ENCODE peak calls at places on chromosomes 1 and 21, in five cellular contexts. Q is GM12878, D is SK-N-SH, C is HepG2, Z is K562. M is an unnamed sample.

GRCh38 chr1:174051956-174052355 is 29.8 kb upstream of the RC3H1 start:
- DNase-seq in C (no peak), Q (no peak), D (no peak), Z (peak), M (no peak)

GRCh38 chr1:206803221-206803730 is 31.0 kb upstream of the IL10 start:
- DNase-seq in Z (no peak), C (no peak), D (no peak), Q (peak), M (no peak)

GRCh38 chr1:193216920-193217319 is 30.5 kb upstream of the B3GALT2 start:
- DNase-seq in D (no peak), Z (no peak), Q (peak), C (no peak), M (no peak)

GRCh38 chr21:31117046-31117916 is 79.0 kb upstream of the KRTAP19-8 start:
- DNase-seq in Q (no peak), Z (no peak), C (no peak), D (no peak), M (no peak)

GRCh38 chr1:69076631-69077030 is 491.1 kb upstream of the LRRC7 start:
- DNase-seq in Z (no peak), Q (no peak), C (no peak), D (no peak), M (no peak)

GRCh38 chr1:20477355-20478071 is 8.5 kb downstream of the CAMK2N1 start:
- DNase-seq in Z (no peak), C (no peak), Q (no peak), D (peak), M (no peak)

GRCh38 chr1:43930168-43930948 is 3.2 kb upstream of the ARTN start:
- DNase-seq in Q (no peak), C (no peak), Z (no peak), D (no peak), M (peak)

GRCh38 chr1:25642710-25643109 is 26.1 kb downstream of the MAN1C1 start:
- DNase-seq in Z (no peak), D (no peak), C (no peak), Q (peak), M (no peak)

GRCh38 chr1:201748331-201748730 is 80.6 kb upstream of the IPO9 start:
- DNase-seq in C (no peak), D (no peak), Z (no peak), Q (no peak), M (no peak)

GRCh38 chr1:206143537-206144155 is 26.5 kb upstream of the AVPR1B start:
- DNase-seq in D (no peak), Z (no peak), C (no peak), Q (no peak), M (no peak)

GRCh38 chr1:101153692-101154091 is 83.1 kb upstream of the S1PR1 start:
- DNase-seq in C (no peak), Z (no peak), Q (no peak), D (no peak), M (no peak)

GRCh38 chr1:85358702-85359438 is 82.4 kb upstream of the BCL10 start:
- DNase-seq in C (no peak), D (no peak), Z (no peak), Q (no peak), M (no peak)

GRCh38 chr1:151547119-151547899 is 7.2 kb downstream of the TUFT1 start:
- DNase-seq in D (no peak), C (peak), Z (no peak), Q (no peak), M (no peak)

GRCh38 chr1:100100202-100100601 is 32.5 kb downstream of the SASS6 start:
- DNase-seq in Q (no peak), D (no peak), Z (peak), C (no peak), M (no peak)

GRCh38 chr1:75908717-75909152 is 23.5 kb downstream of the ASB17 start:
- DNase-seq in Q (peak), Z (peak), C (peak), D (peak), M (no peak)

GRCh38 chr1:117436528-117436927 is 69.3 kb downstream of the MAN1A2 start:
- DNase-seq in Z (no peak), D (no peak), C (no peak), Q (no peak), M (no peak)

GRCh38 chr1:41862411-41863221 is 56.1 kb downstream of the HIVEP3 start:
- DNase-seq in Z (peak), Q (no peak), D (no peak), C (no peak), M (no peak)

GRCh38 chr1:178651742-178652141 is 73.3 kb upstream of the RALGPS2 start:
- DNase-seq in D (no peak), Q (no peak), Z (no peak), C (no peak), M (no peak)

GRCh38 chr1:197130677-197131304 is 15.7 kb downstream of the ASPM start:
- DNase-seq in Q (no peak), D (no peak), Z (no peak), C (no peak), M (no peak)

GRCh38 chr1:30318413-30318812 is 405.0 kb downstream of the MATN1 start:
- DNase-seq in Z (no peak), Q (no peak), C (no peak), D (no peak), M (no peak)

GRCh38 chr1:21295059-21295401 is 4.8 kb upstream of the ECE1 start:
- DNase-seq in Z (peak), D (no peak), Q (no peak), C (no peak), M (no peak)

GRCh38 chr1:235919797-235920475 is 53.2 kb upstream of the LYST start:
- DNase-seq in Q (no peak), C (no peak), D (no peak), Z (no peak), M (no peak)

GRCh38 chr1:58460469-58460868 is 86.1 kb downstream of the OMA1 start:
- DNase-seq in D (no peak), Z (peak), C (no peak), Q (no peak), M (no peak)

GRCh38 chr21:43719748-43720538 is 1.0 kb downstream of the PDXK start:
- DNase-seq in D (no peak), Z (peak), C (no peak), Q (no peak), M (peak)

GRCh38 chr1:94773931-94774422 is 46.2 kb upstream of the SLC44A3 start:
- DNase-seq in D (no peak), Q (no peak), Z (no peak), C (peak), M (no peak)

GRCh38 chr1:172423336-172423735 is 2.9 kb downstream of the C1orf105 start:
- DNase-seq in D (no peak), Z (no peak), Q (no peak), C (no peak), M (no peak)
- H3K27ac ChIP-seq in D (no peak), Z (no peak), Q (no peak), C (no peak), M (no peak)

DNA sequence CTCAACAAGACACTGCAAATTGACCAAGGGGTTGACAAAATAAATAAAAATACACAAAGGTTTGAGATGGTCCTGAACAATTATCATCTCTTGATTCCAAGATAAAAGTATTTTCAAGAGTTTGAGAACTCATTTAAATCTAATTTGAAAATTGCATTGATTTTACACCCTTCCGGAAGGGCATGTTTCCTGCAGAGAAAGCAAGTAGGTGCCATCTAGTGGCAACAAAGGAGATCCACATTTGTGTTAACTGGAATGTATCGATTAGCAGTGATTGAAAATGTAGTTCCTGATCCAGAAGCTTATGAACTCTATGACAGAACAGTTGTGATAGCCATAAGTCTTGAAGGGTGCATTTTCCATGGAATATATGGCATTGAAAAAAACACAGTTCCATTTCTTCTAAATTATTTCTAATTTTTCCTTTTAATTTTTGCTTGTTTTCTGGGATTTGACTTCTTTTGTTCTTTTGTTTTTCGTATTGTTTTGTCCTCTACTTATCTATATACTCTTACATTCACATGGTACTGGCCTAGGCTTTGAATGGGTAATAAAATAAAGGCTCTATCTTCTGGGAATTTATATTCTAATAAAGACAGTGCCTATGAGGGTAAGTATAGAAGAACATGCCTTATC is 143.7 kb downstream of the DNM3 start:
- DNase-seq in D (peak), Z (peak), C (peak), Q (no peak), M (peak)
- TF ChIP-seq REST in D (no peak), Z (no peak), C (no peak), Q (no peak), M (no peak)

GRCh38 chr1:71033136-71033535 is 14.5 kb downstream of the PTGER3 start:
- DNase-seq in D (no peak), Q (no peak), C (no peak), Z (no peak), M (no peak)
- TF ChIP-seq GABPA in D (no peak), Q (no peak), C (no peak), Z (no peak), M (no peak)

GRCh38 chr1:114093624-114094302 is 59.9 kb downstream of the SYT6 start:
- DNase-seq in C (peak), D (no peak), Q (no peak), Z (no peak), M (no peak)
- H3K27ac ChIP-seq in C (no peak), D (no peak), Q (no peak), Z (no peak), M (no peak)

GRCh38 chr1:162944974-162945639 is 84.1 kb upstream of the CCDC190 start:
- DNase-seq in Z (no peak), Q (no peak), C (no peak), D (peak), M (no peak)

GRCh38 chr1:162954824-162955223 is 93.8 kb upstream of the CCDC190 start:
- DNase-seq in Z (no peak), Q (no peak), C (no peak), D (no peak), M (no peak)

GRCh38 chr1:162946701-162947100 is 85.7 kb upstream of the CCDC190 start:
- DNase-seq in Q (no peak), D (no peak), Z (no peak), C (no peak), M (no peak)

GRCh38 chr1:162951553-162952315 is 90.8 kb upstream of the CCDC190 start:
- DNase-seq in Z (no peak), Q (peak), D (no peak), C (no peak), M (no peak)

GRCh38 chr1:162950187-162950586 is 89.2 kb upstream of the CCDC190 start:
- DNase-seq in C (no peak), Q (no peak), D (no peak), Z (no peak), M (no peak)
- TF ChIP-seq REST in C (no peak), Q (no peak), D (no peak), Z (no peak), M (no peak)

DNA sequence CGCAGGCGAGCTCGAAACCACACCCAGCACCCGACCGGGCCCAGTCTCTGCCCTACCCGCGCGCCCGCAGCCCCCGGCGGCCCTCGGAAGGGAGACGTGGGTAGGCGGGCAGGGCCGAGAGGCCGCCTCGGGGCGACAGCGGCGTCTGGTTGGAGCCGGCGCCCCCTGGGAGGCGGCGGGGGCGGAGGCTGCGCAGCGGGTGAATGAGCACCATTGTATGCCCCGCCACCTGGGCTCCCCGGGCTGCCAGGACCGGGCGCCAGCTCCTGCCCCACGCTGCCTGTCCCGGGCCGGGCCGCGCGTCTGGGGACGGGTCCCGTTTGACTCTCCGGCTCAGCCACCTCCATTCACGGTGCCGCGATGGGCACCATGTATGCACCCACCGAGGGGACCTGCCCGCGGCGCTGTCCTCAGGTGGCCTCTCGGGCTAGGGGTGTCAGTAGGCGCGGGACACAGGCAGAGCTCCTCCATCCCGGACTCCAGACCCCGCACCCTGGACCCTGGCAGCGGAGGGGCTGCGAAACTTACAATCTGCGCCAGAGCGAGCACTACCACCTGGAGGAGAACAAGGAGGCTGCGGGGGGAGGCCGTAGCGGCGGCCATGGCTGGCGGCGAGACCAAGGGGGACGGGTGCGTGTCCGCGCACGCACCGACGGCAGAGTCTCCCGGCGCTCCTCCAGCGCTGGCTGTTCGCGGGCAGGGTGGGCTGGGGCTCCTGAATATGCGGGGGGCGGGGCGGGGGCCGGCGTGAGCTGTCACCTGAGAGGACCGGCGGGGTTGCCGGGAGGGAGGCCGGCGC is at the start of gene COL9A2:
- DNase-seq in Z (no peak), D (peak), Q (no peak), C (peak), M (no peak)
- TF ChIP-seq GABPA in Z (no peak), D (no peak), Q (no peak), C (no peak), M (no peak)

DNA sequence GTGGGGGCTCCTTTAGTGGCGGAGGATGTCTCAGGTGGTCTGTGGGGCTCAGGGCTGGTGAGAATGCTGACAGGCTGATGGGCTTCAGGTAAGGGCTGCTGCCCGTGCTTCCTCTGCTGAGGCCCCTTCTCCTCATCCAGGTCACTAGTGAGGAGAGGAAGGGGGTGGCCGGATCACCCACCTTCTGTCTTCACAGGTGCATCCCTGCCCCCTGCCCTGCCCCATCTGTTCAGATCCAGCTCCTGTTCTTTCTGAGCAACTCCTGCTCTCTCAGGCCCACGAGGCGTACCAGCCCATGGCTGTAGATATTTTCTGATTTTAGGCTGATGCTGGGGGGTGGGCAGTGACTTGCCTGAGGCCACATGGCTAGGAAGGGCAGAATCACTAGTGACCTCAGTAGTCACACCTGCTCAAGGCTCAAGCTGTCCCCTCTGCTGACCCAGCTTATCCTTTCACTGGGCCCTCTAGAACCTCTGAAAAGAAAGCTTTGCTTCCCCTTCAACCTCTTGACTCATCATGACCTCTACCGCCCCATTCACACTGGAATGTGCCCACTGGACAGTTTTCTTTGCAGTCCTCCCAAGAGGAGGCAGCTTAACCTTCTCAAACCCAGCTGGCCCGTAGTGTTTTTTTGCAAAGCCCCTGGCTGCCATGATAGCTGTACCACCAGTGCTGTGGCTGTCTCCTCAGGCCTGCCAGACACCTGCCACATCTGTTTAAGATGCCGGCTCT is 14.8 kb downstream of the DCST2 start:
- DNase-seq in C (no peak), D (no peak), Q (no peak), Z (no peak), M (peak)
- H3K27ac ChIP-seq in C (no peak), D (no peak), Q (no peak), Z (no peak), M (no peak)

GRCh38 chr21:39048574-39048973 is 134.7 kb downstream of the PSMG1 start:
- DNase-seq in D (no peak), C (no peak), Q (no peak), Z (no peak), M (no peak)
- TF ChIP-seq REST in D (no peak), C (no peak), Q (no peak), Z (no peak), M (no peak)

GRCh38 chr1:16719571-16720402 is 20.5 kb upstream of the RNU1-4 start:
- DNase-seq in Q (no peak), D (peak), Z (peak), C (no peak), M (no peak)
- TF ChIP-seq GABPA in Q (no peak), D (no peak), Z (no peak), C (no peak), M (no peak)